ENCODE peak calls at places on chromosome 11, in nine cellular contexts. M is AG10803, Q is AG04450, Y is psoas muscle, E is left ventricle myocardium inferior, N is foreskin fibroblast, D is fibroblast of lung, V is A549, J is breast epithelium. S is an unnamed sample.

GRCh38 chr11:119369035-119369925 is 12.2 kb downstream of the USP2 start:
- DNase-seq in V (no peak), D (no peak), J (no peak), M (peak; percentile 58), N (no peak), Y (no peak), E (peak; percentile 44), Q (no peak), S (no peak)

GRCh38 chr11:70843906-70844305 is 408.5 kb downstream of the SHANK2 start:
- DNase-seq in N (no peak), D (no peak), Q (no peak), V (no peak), M (no peak), Y (no peak), E (no peak), J (no peak), S (no peak)

GRCh38 chr11:45336136-45336535 is 50.0 kb upstream of the SYT13 start:
- DNase-seq in M (no peak), Y (no peak), V (no peak), J (no peak), N (no peak), Q (no peak), E (no peak), D (no peak), S (no peak)

GRCh38 chr11:47187723-47188122 is 1.5 kb upstream of the PACSIN3 start:
- DNase-seq in N (no peak), Q (no peak), J (no peak), Y (no peak), E (no peak), V (no peak), D (no peak), M (no peak), S (no peak)

GRCh38 chr11:123558536-123559315 is 95.7 kb downstream of the SCN3B start:
- DNase-seq in D (no peak), Q (no peak), Y (no peak), J (no peak), V (no peak), M (no peak), E (no peak), N (no peak), S (no peak)

GRCh38 chr11:88433546-88434230 is 96.2 kb upstream of the CTSC start:
- DNase-seq in Y (no peak), N (no peak), J (no peak), V (no peak), D (no peak), E (no peak), M (no peak), Q (no peak), S (no peak)

GRCh38 chr11:127629200-127629599 is 628.6 kb upstream of the KIRREL3 start:
- DNase-seq in M (no peak), J (no peak), V (no peak), D (no peak), E (no peak), Q (no peak), Y (no peak), N (no peak), S (no peak)

GRCh38 chr11:46363031-46363407 is 15.8 kb downstream of the DGKZ start:
- DNase-seq in V (no peak), J (peak; percentile 70), M (peak; percentile 58), D (no peak), Q (no peak), Y (peak; percentile 84), N (no peak), E (peak; percentile 70), S (no peak)

GRCh38 chr11:19433367-19433766 is 192.6 kb upstream of the E2F8 start:
- DNase-seq in J (no peak), Y (no peak), M (no peak), Q (no peak), D (no peak), N (no peak), E (no peak), V (no peak), S (no peak)

GRCh38 chr11:65448418-65449196 is 26.0 kb downstream of the NEAT1 start:
- DNase-seq in E (no peak), M (peak; percentile 68), N (peak; percentile 38), Q (no peak), D (peak; percentile 58), V (no peak), Y (peak; percentile 78), J (no peak), S (peak; percentile 66)

GRCh38 chr11:11383995-11384394 is 30.9 kb upstream of the CSNK2A3 start:
- DNase-seq in Y (no peak), E (no peak), V (no peak), N (no peak), M (no peak), J (no peak), Q (no peak), D (no peak), S (no peak)

GRCh38 chr11:129215506-129216245 is 23.6 kb upstream of the ARHGAP32 start:
- DNase-seq in D (no peak), Y (no peak), M (no peak), Q (no peak), N (no peak), E (no peak), J (no peak), V (no peak), S (no peak)

GRCh38 chr11:116876656-116877055 is 39.2 kb upstream of the APOA1 start:
- DNase-seq in D (no peak), V (no peak), J (no peak), M (no peak), Q (no peak), Y (no peak), E (no peak), N (no peak), S (no peak)

GRCh38 chr11:61004037-61004641 is 32.7 kb downstream of the CD6 start:
- DNase-seq in V (no peak), N (no peak), M (no peak), J (no peak), Y (no peak), Q (no peak), E (no peak), D (peak; percentile 23), S (no peak)

GRCh38 chr11:62545437-62546243 is 966 bp downstream of the AHNAK start:
- DNase-seq in D (peak; percentile 93), N (peak; percentile 93), E (peak; percentile 95), Y (peak; percentile 97), J (peak; percentile 90), V (peak; percentile 89), M (peak; percentile 88), Q (peak; percentile 80), S (peak; percentile 97)

GRCh38 chr11:78027759-78028158 is 4.7 kb upstream of the KCTD14 start:
- DNase-seq in J (no peak), Y (no peak), E (no peak), V (no peak), M (no peak), Q (no peak), D (no peak), N (no peak), S (no peak)

GRCh38 chr11:123174196-123175183 is 20.6 kb downstream of the CLMP start:
- DNase-seq in V (no peak), N (peak; percentile 96), M (peak; percentile 99), D (peak; percentile 99), Y (peak; percentile 77), Q (peak; percentile 96), J (peak; percentile 61), E (no peak), S (peak; percentile 85)

GRCh38 chr11:86034710-86035109 is 34.2 kb downstream of the PICALM start:
- DNase-seq in E (no peak), M (no peak), Y (no peak), V (no peak), J (no peak), Q (no peak), D (no peak), N (no peak), S (no peak)

GRCh38 chr11:112610996-112611795 is 350.0 kb upstream of the NCAM1 start:
- DNase-seq in Q (no peak), N (no peak), E (no peak), Y (no peak), D (no peak), V (no peak), J (no peak), M (no peak), S (peak; percentile 90)

GRCh38 chr11:76172583-76172982 is 33.7 kb downstream of the WNT11 start:
- DNase-seq in M (no peak), Y (no peak), V (no peak), J (no peak), D (no peak), N (no peak), E (no peak), Q (no peak), S (no peak)

GRCh38 chr11:75349540-75350116 is 1.8 kb downstream of the ARRB1 start:
- DNase-seq in N (no peak), E (no peak), V (no peak), D (no peak), Y (peak; percentile 62), M (no peak), J (no peak), Q (no peak), S (no peak)

GRCh38 chr11:95363710-95364109 is 132.7 kb upstream of the SESN3 start:
- DNase-seq in Y (no peak), V (no peak), D (no peak), E (no peak), M (no peak), Q (no peak), N (no peak), J (no peak), S (no peak)
- H3K4me3 ChIP-seq in Y (no peak overlapping the region), V (no peak overlapping the region), D (no peak overlapping the region), E (no peak overlapping the region), M (no peak overlapping the region), Q (no peak overlapping the region), N (no peak overlapping the region), J (no peak overlapping the region), S (no peak overlapping the region)

GRCh38 chr11:69156673-69157155 is 979 bp downstream of the SMIM38 start:
- DNase-seq in D (peak; percentile 57), E (no peak), Y (no peak), Q (no peak), J (no peak), N (no peak), V (no peak), M (peak; percentile 11), S (no peak)
- H3K4me3 ChIP-seq in D (no peak overlapping the region), E (peak overlapping the region; percentile 36), Y (peak overlapping the region; percentile 11), Q (no peak overlapping the region), J (peak overlapping the region; percentile 33), N (no peak overlapping the region), V (no peak overlapping the region), M (no peak overlapping the region), S (no peak overlapping the region)

GRCh38 chr11:126115820-126116319 is 53.2 kb upstream of the CDON start:
- DNase-seq in J (peak; percentile 75), Y (peak; percentile 71), M (peak; percentile 91), E (peak; percentile 60), N (peak; percentile 66), D (peak; percentile 97), V (peak; percentile 81), Q (peak; percentile 77), S (peak; percentile 98)
- H3K4me3 ChIP-seq in J (no peak overlapping the region), Y (no peak overlapping the region), M (no peak overlapping the region), E (peak overlapping the region; percentile 27), N (no peak overlapping the region), D (no peak overlapping the region), V (no peak overlapping the region), Q (no peak overlapping the region), S (no peak overlapping the region)

DNA sequence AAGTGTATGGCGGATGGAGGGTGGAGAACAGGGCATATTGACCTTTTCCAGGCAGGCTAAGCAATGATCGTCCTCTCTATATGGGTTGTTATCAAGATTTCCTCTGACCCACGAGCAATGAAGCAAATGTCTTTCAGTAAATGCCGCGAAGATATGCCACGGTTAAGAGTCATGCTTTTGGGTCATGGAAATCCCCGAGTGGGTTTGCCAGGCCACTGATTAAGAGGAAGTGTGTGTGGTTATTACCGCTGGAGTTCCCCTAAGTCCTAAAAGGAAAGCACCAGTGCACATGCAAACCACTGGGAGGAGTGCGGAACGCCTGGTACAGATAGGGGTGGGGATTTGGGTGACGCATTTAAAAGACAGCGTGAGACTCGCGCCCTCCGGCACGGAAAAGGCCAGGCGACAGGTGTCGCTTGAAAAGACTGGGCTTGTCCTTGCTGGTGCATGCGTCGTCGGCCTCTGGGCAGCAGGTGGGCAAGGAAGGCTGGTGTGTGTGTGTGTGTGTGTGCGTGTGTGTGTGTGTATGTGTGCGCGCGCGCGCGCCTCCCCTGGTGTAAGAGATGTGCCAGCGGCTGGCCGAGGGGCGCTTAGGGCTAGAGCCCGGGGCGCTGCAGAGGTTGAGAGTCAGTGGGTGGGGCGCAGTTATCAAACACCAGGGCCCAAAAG is at the start of gene BIRC3:
- DNase-seq in Q (peak; percentile 80), M (peak; percentile 86), J (peak; percentile 87), D (peak; percentile 88), Y (peak; percentile 88), V (peak; percentile 72), E (peak; percentile 70), N (peak; percentile 84), S (peak; percentile 85)
- H3K4me3 ChIP-seq in Q (peak within 1 kb of the TSS; percentile 74), M (peak within 1 kb of the TSS; percentile 69), J (peak within 1 kb of the TSS; percentile 67), D (peak within 1 kb of the TSS; percentile 70), Y (peak within 1 kb of the TSS; percentile 61), V (peak within 1 kb of the TSS; percentile 52), E (peak within 1 kb of the TSS; percentile 68), N (peak within 1 kb of the TSS; percentile 65), S (peak within 1 kb of the TSS; percentile 63)

S was measured in MG63.